ENCODE peak calls at places on chromosomes 7 and 10, in four cellular contexts. V is K562, L is transverse colon, E is NB4. A is an unnamed sample.

GRCh38 chr7:157016352-157017041 is 6.0 kb upstream of the MNX1 start:
- DNase-seq in V (no peak), L (no peak), E (no peak), A (no peak)

GRCh38 chr10:79390551-79391229 is 43.4 kb downstream of the PPIF start:
- DNase-seq in V (peak), L (peak), E (no peak), A (peak)

GRCh38 chr7:95915731-95916130 is 143.4 kb downstream of the DYNC1I1 start:
- DNase-seq in V (no peak), L (no peak), E (no peak), A (no peak)

GRCh38 chr10:132229834-132230556 is 43.2 kb downstream of the DPYSL4 start:
- DNase-seq in V (no peak), L (peak), E (no peak), A (no peak)

GRCh38 chr10:78292250-78292986 is 258.8 kb downstream of the RPS24 start:
- DNase-seq in V (no peak), L (no peak), E (peak), A (no peak)

GRCh38 chr7:151276651-151277590 is 28.4 kb upstream of the SMARCD3 start:
- DNase-seq in V (peak), L (peak), E (peak), A (peak)

GRCh38 chr7:105675873-105676484 is 94.7 kb upstream of the EFCAB10 start:
- DNase-seq in V (no peak), L (peak), E (peak), A (no peak)

GRCh38 chr7:82339958-82340357 is 103.6 kb downstream of the CACNA2D1 start:
- DNase-seq in V (no peak), L (no peak), E (no peak), A (no peak)

GRCh38 chr7:128737441-128737840 is 1.7 kb upstream of the CALU start:
- DNase-seq in V (no peak), L (no peak), E (no peak), A (no peak)

DNA sequence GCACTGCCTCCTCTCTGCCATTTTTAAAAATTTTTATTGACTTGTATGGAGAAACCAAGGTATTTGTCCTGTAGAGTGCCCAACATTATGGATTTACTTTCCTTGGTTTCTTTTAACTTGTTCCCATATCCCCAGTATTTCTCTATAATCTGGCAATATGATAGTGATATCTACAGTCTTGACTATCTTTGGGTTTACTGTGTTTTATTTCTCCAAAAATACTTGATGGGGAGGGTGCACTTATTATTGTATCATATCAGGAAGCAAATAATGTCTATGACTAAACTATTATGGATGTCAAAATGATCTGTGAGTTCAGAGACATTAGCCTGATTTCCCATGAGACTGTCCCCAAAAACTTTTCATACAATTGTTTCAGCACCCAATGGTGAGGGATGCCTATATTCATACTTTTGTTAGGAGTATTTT is 6.6 kb downstream of the TFPI2 start:
- DNase-seq in V (no peak), L (no peak), E (no peak), A (no peak)
- TF ChIP-seq POLR2A in V (no peak), L (no peak), E (no peak), A (no peak)

GRCh38 chr10:52316005-52316404 is 1.9 kb downstream of the DKK1 start:
- DNase-seq in V (no peak), L (no peak), E (no peak), A (no peak)

GRCh38 chr10:52313350-52314006 is 603 bp upstream of the DKK1 start:
- DNase-seq in V (no peak), L (peak), E (no peak), A (no peak)

GRCh38 chr10:52312999-52313349 is 1.1 kb upstream of the DKK1 start:
- DNase-seq in V (no peak), L (no peak), E (no peak), A (no peak)

GRCh38 chr10:52314822-52315552 is 906 bp downstream of the DKK1 start:
- DNase-seq in V (no peak), L (peak), E (no peak), A (no peak)

GRCh38 chr10:52314007-52314821 is at the start of gene DKK1:
- DNase-seq in V (no peak), L (peak), E (no peak), A (peak)
- TF ChIP-seq POLR2A in V (no peak), L (no peak), E (no peak), A (no peak)

GRCh38 chr10:91797874-91798735 is at the start of gene TNKS2:
- DNase-seq in V (peak), L (peak), E (peak), A (peak)
- TF ChIP-seq POLR2A in V (peak), L (peak), E (peak), A (peak)

DNA sequence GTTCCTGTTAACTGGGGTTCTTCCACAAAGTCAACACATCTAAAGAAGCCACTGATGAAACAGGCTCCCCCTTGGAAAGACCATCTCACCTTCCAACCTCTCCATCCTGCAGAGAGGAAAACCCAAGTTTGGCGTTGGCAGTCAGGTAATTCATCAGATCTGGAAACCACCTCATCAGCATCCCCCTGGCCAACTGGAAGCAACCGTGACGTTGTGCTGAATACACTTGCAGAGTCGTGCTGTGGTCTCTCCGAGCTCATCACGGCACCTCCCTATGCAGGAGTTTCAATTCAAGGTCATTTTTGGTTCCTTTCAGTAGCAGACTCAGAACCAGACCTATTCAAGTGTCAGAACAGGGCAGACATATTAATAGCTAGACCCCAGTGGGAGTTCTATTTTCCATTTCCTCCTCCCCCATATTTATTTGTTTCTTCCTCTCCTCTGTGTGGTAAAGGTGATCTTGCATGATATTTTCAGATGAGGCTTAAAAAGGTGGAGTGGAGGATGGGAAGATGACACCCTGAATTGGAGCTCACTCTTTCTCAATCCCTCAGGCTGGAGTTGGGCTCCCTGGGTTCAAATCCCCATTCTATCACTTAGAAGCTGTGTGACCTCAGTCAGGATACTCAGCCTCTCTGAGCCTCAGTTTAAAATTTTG is 149.1 kb upstream of the ADO start:
- DNase-seq in V (no peak), L (no peak), E (no peak), A (no peak)
- TF ChIP-seq POLR2A in V (no peak), L (no peak), E (no peak), A (no peak)

DNA sequence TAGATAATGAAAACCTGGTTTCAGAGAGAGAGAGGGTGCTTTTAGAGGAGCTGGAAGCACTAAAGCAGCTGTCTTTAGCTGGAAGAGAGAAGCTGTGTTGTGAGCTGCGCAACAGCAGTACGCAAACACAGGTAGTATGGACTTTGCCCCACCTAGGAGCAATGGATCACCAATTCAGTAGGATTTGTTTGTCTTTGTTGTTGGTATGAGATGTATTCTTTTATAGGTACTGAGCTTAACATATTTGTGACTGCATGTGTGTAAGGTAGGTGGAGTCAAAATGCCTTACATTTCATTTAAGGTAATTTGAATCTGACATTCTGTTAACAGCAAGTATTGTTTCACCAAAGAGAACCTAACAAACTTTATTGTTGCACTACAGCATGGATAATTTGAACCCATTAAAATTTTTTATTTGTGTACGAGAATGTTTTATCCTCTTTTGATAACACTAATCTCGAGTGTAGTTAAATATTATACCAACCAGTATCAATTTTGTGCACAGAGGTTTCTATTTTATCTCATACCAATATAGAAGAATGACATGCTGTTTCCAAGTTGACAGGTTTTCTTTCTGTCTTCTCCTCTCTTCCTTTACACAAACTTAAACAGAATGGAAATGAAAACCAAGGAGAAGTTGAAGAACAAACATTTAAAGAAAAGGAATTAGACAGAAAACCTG is 92.1 kb downstream of the CYP51A1 start:
- DNase-seq in V (no peak), L (peak), E (no peak), A (no peak)
- TF ChIP-seq POLR2A in V (no peak), L (peak), E (no peak), A (no peak)

DNA sequence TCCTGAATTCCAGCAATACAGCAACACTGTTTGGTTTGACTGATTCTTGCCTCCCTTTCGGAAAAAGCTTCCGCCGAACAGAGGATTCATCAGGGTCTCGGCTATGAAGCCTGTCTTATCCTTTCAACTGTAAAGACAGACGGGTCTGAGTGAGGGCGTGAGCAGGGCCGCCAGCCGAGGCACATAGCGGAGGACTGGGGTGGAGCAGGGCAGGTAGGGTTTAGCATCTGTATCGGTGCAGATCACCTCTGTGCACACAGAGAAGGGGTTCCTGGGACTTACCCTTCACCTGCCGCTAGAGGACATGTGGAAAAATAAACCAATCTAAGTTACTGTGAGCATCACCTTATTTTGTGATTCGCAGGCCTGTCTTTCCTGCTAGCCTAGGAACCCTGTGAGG is 656.9 kb upstream of the FOXK1 start:
- DNase-seq in V (no peak), L (no peak), E (no peak), A (no peak)
- TF ChIP-seq POLR2A in V (no peak), L (no peak), E (no peak), A (no peak)

DNA sequence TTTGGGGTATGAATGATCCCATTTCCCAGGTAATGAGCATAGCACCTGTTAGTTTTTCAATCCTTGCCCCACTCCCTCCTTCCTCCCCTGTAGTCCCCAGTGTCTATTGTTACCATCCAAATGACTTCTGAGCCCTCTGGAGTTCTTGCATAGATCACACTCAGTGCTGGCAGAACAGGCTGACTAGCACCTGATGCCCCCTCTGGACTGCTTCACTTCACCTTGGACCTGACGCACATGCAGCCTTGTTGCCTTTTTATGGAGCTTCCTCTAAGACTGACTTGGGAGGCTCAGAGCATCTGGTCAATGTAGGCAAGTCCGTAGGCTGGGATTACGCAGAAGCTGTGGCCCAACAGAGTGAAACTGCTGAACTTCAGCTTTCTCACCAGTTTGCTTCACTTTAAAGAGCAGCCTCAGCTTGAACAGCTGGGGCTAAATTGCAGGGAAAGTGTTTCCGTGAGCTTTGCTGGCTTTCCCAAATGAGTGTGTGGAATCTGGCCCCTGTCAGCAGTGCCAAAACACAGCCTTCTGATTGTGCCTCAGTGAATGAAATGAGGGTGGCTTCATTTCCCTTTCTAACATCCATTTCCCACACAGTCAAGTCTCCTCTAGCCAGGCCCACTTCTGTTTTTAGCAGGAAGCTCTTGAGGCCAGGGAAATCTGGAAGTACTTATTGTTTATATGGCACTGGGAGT is 48.5 kb downstream of the NXPH1 start:
- DNase-seq in V (no peak), L (no peak), E (peak), A (no peak)
- TF ChIP-seq POLR2A in V (no peak), L (no peak), E (no peak), A (no peak)

A was measured in erythroblast.